ENCODE peak calls at places on chromosomes 12 and 14, in four cellular contexts. One of them, this sample, is unnamed.

GRCh38 chr12:47988073-47989022 is 15.9 kb downstream of the COL2A1 start:
- DNase-seq in NB4: no peak
- DNase-seq in brain microvascular endothelial cell: no peak
- DNase-seq in ovary: no peak
- DNase-seq in this sample: no peak

GRCh38 chr12:77685112-77685511 is 145.6 kb upstream of the NAV3 start:
- DNase-seq in NB4: peak
- DNase-seq in brain microvascular endothelial cell: peak
- DNase-seq in ovary: peak
- DNase-seq in this sample: peak

GRCh38 chr12:122874081-122874480 is 21.8 kb downstream of the VPS37B start:
- DNase-seq in NB4: no peak
- DNase-seq in brain microvascular endothelial cell: no peak
- DNase-seq in ovary: no peak
- DNase-seq in this sample: no peak

GRCh38 chr12:107914460-107914977 is 140.0 kb downstream of the ASCL4 start:
- DNase-seq in NB4: no peak
- DNase-seq in brain microvascular endothelial cell: no peak
- DNase-seq in ovary: no peak
- DNase-seq in this sample: no peak

GRCh38 chr12:111407371-111408115 is 1.8 kb downstream of the SH2B3 start:
- DNase-seq in NB4: no peak
- DNase-seq in brain microvascular endothelial cell: no peak
- DNase-seq in ovary: no peak
- DNase-seq in this sample: no peak

GRCh38 chr14:88565427-88565826 is 2.6 kb downstream of the ZC3H14 start:
- DNase-seq in NB4: no peak
- DNase-seq in brain microvascular endothelial cell: no peak
- DNase-seq in ovary: no peak
- DNase-seq in this sample: no peak

GRCh38 chr12:94740601-94741362 is 90.4 kb upstream of the TMCC3 start:
- DNase-seq in NB4: no peak
- DNase-seq in brain microvascular endothelial cell: no peak
- DNase-seq in ovary: no peak
- DNase-seq in this sample: no peak

GRCh38 chr12:122527478-122527944 is 462 bp downstream of the KNTC1 start:
- DNase-seq in NB4: peak
- DNase-seq in brain microvascular endothelial cell: peak
- DNase-seq in ovary: no peak
- DNase-seq in this sample: no peak

GRCh38 chr14:85531594-85532391 is 1.8 kb downstream of the FLRT2 start:
- DNase-seq in NB4: no peak
- DNase-seq in brain microvascular endothelial cell: peak
- DNase-seq in ovary: peak
- DNase-seq in this sample: peak

GRCh38 chr14:56160058-56160457 is 41.8 kb downstream of the PELI2 start:
- DNase-seq in NB4: no peak
- DNase-seq in brain microvascular endothelial cell: no peak
- DNase-seq in ovary: no peak
- DNase-seq in this sample: no peak

GRCh38 chr12:8909752-8910151 is 4.6 kb upstream of the PHC1 start:
- DNase-seq in NB4: no peak
- DNase-seq in brain microvascular endothelial cell: no peak
- DNase-seq in ovary: no peak
- DNase-seq in this sample: no peak

GRCh38 chr12:93378373-93379310 is 917 bp downstream of the NUDT4 start:
- DNase-seq in NB4: peak
- DNase-seq in brain microvascular endothelial cell: peak
- DNase-seq in ovary: peak
- DNase-seq in this sample: no peak

GRCh38 chr14:50825307-50825706 is 5.7 kb downstream of the NIN start:
- DNase-seq in NB4: no peak
- DNase-seq in brain microvascular endothelial cell: no peak
- DNase-seq in ovary: no peak
- DNase-seq in this sample: no peak

GRCh38 chr14:55430024-55430690 is 10.3 kb downstream of the TBPL2 start:
- DNase-seq in NB4: peak
- DNase-seq in brain microvascular endothelial cell: peak
- DNase-seq in ovary: no peak
- DNase-seq in this sample: peak

GRCh38 chr14:65301862-65302539 is 110.5 kb upstream of the FUT8 start:
- DNase-seq in NB4: peak
- DNase-seq in brain microvascular endothelial cell: no peak
- DNase-seq in ovary: no peak
- DNase-seq in this sample: no peak

GRCh38 chr12:63276537-63277365 is 125.8 kb upstream of the AVPR1A start:
- DNase-seq in NB4: peak
- DNase-seq in brain microvascular endothelial cell: peak
- DNase-seq in ovary: no peak
- DNase-seq in this sample: no peak

GRCh38 chr12:92064420-92064819 is 81.2 kb downstream of the BTG1 start:
- DNase-seq in NB4: no peak
- DNase-seq in brain microvascular endothelial cell: no peak
- DNase-seq in ovary: no peak
- DNase-seq in this sample: no peak

GRCh38 chr14:75271514-75271913 is 7.1 kb upstream of the FOS start:
- DNase-seq in NB4: no peak
- DNase-seq in brain microvascular endothelial cell: no peak
- DNase-seq in ovary: no peak
- DNase-seq in this sample: no peak

GRCh38 chr12:132766380-132767085 is 4.9 kb upstream of the ANKLE2 start:
- DNase-seq in NB4: no peak
- DNase-seq in brain microvascular endothelial cell: no peak
- DNase-seq in ovary: no peak
- DNase-seq in this sample: no peak

GRCh38 chr12:95859344-95859816 is 628 bp downstream of the SNRPF start:
- DNase-seq in NB4: peak
- DNase-seq in brain microvascular endothelial cell: peak
- DNase-seq in ovary: no peak
- DNase-seq in this sample: no peak

GRCh38 chr12:104604070-104604994 is 147.6 kb downstream of the CHST11 start:
- DNase-seq in NB4: peak
- DNase-seq in brain microvascular endothelial cell: peak
- DNase-seq in ovary: peak
- DNase-seq in this sample: peak

GRCh38 chr12:70609203-70609602 is 28.0 kb downstream of the PTPRB start:
- DNase-seq in NB4: no peak
- DNase-seq in brain microvascular endothelial cell: no peak
- DNase-seq in ovary: no peak
- DNase-seq in this sample: no peak

GRCh38 chr12:70608184-70608583 is 29.0 kb downstream of the PTPRB start:
- DNase-seq in NB4: no peak
- DNase-seq in brain microvascular endothelial cell: no peak
- DNase-seq in ovary: no peak
- DNase-seq in this sample: no peak

GRCh38 chr12:70607107-70607506 is 30.1 kb downstream of the PTPRB start:
- DNase-seq in NB4: no peak
- DNase-seq in brain microvascular endothelial cell: no peak
- DNase-seq in ovary: no peak
- DNase-seq in this sample: no peak

GRCh38 chr12:70606001-70606400 is 31.2 kb downstream of the PTPRB start:
- DNase-seq in NB4: no peak
- DNase-seq in brain microvascular endothelial cell: no peak
- DNase-seq in ovary: no peak
- DNase-seq in this sample: no peak

DNA sequence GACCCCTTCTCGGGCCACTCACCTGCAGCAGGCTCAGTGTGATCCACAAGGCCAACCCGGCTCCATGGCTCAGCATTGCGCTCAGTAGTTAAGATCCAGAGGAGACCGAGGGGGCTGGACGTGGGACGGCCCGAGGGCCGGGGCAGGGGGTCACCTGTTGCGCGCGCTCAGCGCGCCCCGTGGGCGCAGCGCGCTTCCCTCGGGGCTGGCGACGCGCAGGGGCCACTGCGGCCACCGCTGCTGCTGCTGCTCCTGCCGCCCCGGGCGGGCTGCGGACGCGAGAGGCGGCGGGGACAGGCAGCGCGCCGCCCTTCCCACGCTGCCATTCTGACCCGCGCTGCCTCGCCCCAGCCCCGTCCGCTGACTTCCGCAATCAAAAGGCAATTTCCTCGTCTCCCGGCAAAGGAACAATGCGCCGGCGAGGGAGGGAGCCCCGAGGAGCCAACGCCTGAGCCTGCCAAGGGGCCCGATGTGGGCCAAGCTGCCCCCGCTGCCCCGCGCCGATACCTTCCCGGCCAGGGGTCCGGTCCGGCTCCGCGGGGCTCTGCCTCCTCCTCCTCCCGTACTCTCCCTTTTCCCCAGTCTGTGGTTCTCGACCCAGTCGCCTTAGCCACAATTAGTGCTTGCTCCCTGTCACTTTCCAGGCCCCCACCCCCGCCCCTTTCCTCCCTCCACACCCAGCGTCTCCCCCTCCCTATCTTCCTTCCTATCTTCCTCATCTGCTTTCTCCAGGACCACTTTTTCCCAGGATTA is 27.3 kb downstream of the PTPRB start:
- DNase-seq in NB4: no peak
- DNase-seq in brain microvascular endothelial cell: no peak
- DNase-seq in ovary: peak
- DNase-seq in this sample: no peak
- H3K4me3 ChIP-seq in NB4: no peak
- H3K4me3 ChIP-seq in brain microvascular endothelial cell: peak
- H3K4me3 ChIP-seq in ovary: peak
- H3K4me3 ChIP-seq in this sample: peak

GRCh38 chr14:103121161-103121845 is 2.0 kb upstream of the TNFAIP2 start:
- DNase-seq in NB4: peak
- DNase-seq in brain microvascular endothelial cell: no peak
- DNase-seq in ovary: no peak
- DNase-seq in this sample: no peak
- H3K4me3 ChIP-seq in NB4: no peak
- H3K4me3 ChIP-seq in brain microvascular endothelial cell: no peak
- H3K4me3 ChIP-seq in ovary: no peak
- H3K4me3 ChIP-seq in this sample: no peak

GRCh38 chr14:97408503-97408902 is 611.3 kb downstream of the VRK1 start:
- DNase-seq in NB4: no peak
- DNase-seq in brain microvascular endothelial cell: no peak
- DNase-seq in ovary: no peak
- DNase-seq in this sample: no peak
- H3K4me3 ChIP-seq in NB4: no peak
- H3K4me3 ChIP-seq in brain microvascular endothelial cell: no peak
- H3K4me3 ChIP-seq in ovary: no peak
- H3K4me3 ChIP-seq in this sample: no peak

GRCh38 chr14:105797546-105797945 is 271.2 kb downstream of the TMEM121 start:
- DNase-seq in NB4: no peak
- DNase-seq in brain microvascular endothelial cell: no peak
- DNase-seq in ovary: no peak
- DNase-seq in this sample: no peak
- H3K4me3 ChIP-seq in NB4: no peak
- H3K4me3 ChIP-seq in brain microvascular endothelial cell: no peak
- H3K4me3 ChIP-seq in ovary: no peak
- H3K4me3 ChIP-seq in this sample: no peak

GRCh38 chr12:50506753-50507473 is 2.1 kb downstream of the DIP2B start:
- DNase-seq in NB4: no peak
- DNase-seq in brain microvascular endothelial cell: no peak
- DNase-seq in ovary: no peak
- DNase-seq in this sample: no peak

GRCh38 chr12:50504798-50505385 is at the start of gene DIP2B:
- DNase-seq in NB4: peak
- DNase-seq in brain microvascular endothelial cell: peak
- DNase-seq in ovary: peak
- DNase-seq in this sample: peak

GRCh38 chr12:50505386-50505827 is 622 bp downstream of the DIP2B start:
- DNase-seq in NB4: peak
- DNase-seq in brain microvascular endothelial cell: peak
- DNase-seq in ovary: no peak
- DNase-seq in this sample: no peak

GRCh38 chr12:50507474-50507838 is 2.7 kb downstream of the DIP2B start:
- DNase-seq in NB4: no peak
- DNase-seq in brain microvascular endothelial cell: no peak
- DNase-seq in ovary: no peak
- DNase-seq in this sample: no peak

DNA sequence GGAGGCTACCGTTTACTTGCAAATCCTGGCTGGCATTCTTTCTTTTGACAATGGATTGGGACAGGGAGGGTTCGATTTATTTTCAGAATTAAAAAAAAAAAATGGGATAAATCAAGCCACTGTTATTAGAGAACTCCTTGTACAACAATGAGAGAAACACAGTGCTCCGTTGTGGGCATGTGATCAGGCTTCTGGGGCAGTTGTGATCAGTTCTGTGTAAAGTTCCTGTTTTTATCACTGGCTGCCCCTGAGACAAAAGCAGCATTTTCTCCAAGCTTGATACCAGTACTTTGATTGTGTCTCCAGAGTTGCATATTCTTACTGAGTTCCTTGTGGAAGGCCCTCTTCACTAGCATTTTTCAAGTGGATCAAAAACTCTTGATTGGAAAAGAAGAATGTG is 1.2 kb downstream of the DIP2B start:
- DNase-seq in NB4: peak
- DNase-seq in brain microvascular endothelial cell: peak
- DNase-seq in ovary: no peak
- DNase-seq in this sample: no peak
- H3K4me3 ChIP-seq in NB4: peak
- H3K4me3 ChIP-seq in brain microvascular endothelial cell: peak
- H3K4me3 ChIP-seq in ovary: peak
- H3K4me3 ChIP-seq in this sample: peak

GRCh38 chr14:34322940-34323418 is 139.1 kb downstream of the SPTSSA start:
- DNase-seq in NB4: peak
- DNase-seq in brain microvascular endothelial cell: peak
- DNase-seq in ovary: no peak
- DNase-seq in this sample: no peak
- H3K4me3 ChIP-seq in NB4: no peak
- H3K4me3 ChIP-seq in brain microvascular endothelial cell: no peak
- H3K4me3 ChIP-seq in ovary: no peak
- H3K4me3 ChIP-seq in this sample: no peak

GRCh38 chr14:32508281-32508680 is 179.2 kb downstream of the AKAP6 start:
- DNase-seq in NB4: no peak
- DNase-seq in brain microvascular endothelial cell: no peak
- DNase-seq in ovary: no peak
- DNase-seq in this sample: no peak
- H3K4me3 ChIP-seq in NB4: no peak
- H3K4me3 ChIP-seq in brain microvascular endothelial cell: no peak
- H3K4me3 ChIP-seq in ovary: no peak
- H3K4me3 ChIP-seq in this sample: no peak

This sample was measured in skeletal muscle cell.